ENCODE peak calls at places on chromosomes 1 and 21, in eight cellular contexts. One of them, this sample, is unnamed.

GRCh38 chr1:92910081-92910480 is 51.2 kb downstream of the DIPK1A start:
- DNase-seq in lower lobe of right lung: no peak
- DNase-seq in CD8-positive, alpha-beta T cell: no peak
- DNase-seq in hepatocyte: no peak
- DNase-seq in right lobe of liver: no peak
- DNase-seq in brain microvascular endothelial cell: no peak
- DNase-seq in A549: no peak
- DNase-seq in heart left ventricle: no peak
- DNase-seq in this sample: no peak

GRCh38 chr1:84749427-84749826 is 59.2 kb upstream of the SSX2IP start:
- DNase-seq in lower lobe of right lung: no peak
- DNase-seq in CD8-positive, alpha-beta T cell: no peak
- DNase-seq in hepatocyte: no peak
- DNase-seq in right lobe of liver: no peak
- DNase-seq in brain microvascular endothelial cell: no peak
- DNase-seq in A549: no peak
- DNase-seq in heart left ventricle: no peak
- DNase-seq in this sample: no peak

GRCh38 chr1:90730247-90731022 is 13.3 kb upstream of the BARHL2 start:
- DNase-seq in lower lobe of right lung: no peak
- DNase-seq in CD8-positive, alpha-beta T cell: no peak
- DNase-seq in hepatocyte: no peak
- DNase-seq in right lobe of liver: no peak
- DNase-seq in brain microvascular endothelial cell: no peak
- DNase-seq in A549: no peak
- DNase-seq in heart left ventricle: no peak
- DNase-seq in this sample: no peak

GRCh38 chr1:53448241-53448841 is 10.9 kb upstream of the DMRTB1 start:
- DNase-seq in lower lobe of right lung: no peak
- DNase-seq in CD8-positive, alpha-beta T cell: no peak
- DNase-seq in hepatocyte: no peak
- DNase-seq in right lobe of liver: no peak
- DNase-seq in brain microvascular endothelial cell: no peak
- DNase-seq in A549: no peak
- DNase-seq in heart left ventricle: no peak
- DNase-seq in this sample: no peak

GRCh38 chr1:17875171-17875881 is 120.2 kb downstream of the ACTL8 start:
- DNase-seq in lower lobe of right lung: no peak
- DNase-seq in CD8-positive, alpha-beta T cell: no peak
- DNase-seq in hepatocyte: no peak
- DNase-seq in right lobe of liver: no peak
- DNase-seq in brain microvascular endothelial cell: peak
- DNase-seq in A549: no peak
- DNase-seq in heart left ventricle: no peak
- DNase-seq in this sample: no peak

GRCh38 chr21:42581676-42582371 is 68.2 kb downstream of the SLC37A1 start:
- DNase-seq in lower lobe of right lung: no peak
- DNase-seq in CD8-positive, alpha-beta T cell: no peak
- DNase-seq in hepatocyte: no peak
- DNase-seq in right lobe of liver: peak
- DNase-seq in brain microvascular endothelial cell: no peak
- DNase-seq in A549: no peak
- DNase-seq in heart left ventricle: no peak
- DNase-seq in this sample: no peak

GRCh38 chr1:114345930-114346479 is 165.0 kb downstream of the TRIM33 start:
- DNase-seq in lower lobe of right lung: no peak
- DNase-seq in CD8-positive, alpha-beta T cell: no peak
- DNase-seq in hepatocyte: peak
- DNase-seq in right lobe of liver: peak
- DNase-seq in brain microvascular endothelial cell: no peak
- DNase-seq in A549: peak
- DNase-seq in heart left ventricle: peak
- DNase-seq in this sample: no peak

GRCh38 chr1:52400131-52400530 is 4.1 kb downstream of the ORC1 start:
- DNase-seq in lower lobe of right lung: no peak
- DNase-seq in CD8-positive, alpha-beta T cell: no peak
- DNase-seq in hepatocyte: no peak
- DNase-seq in right lobe of liver: no peak
- DNase-seq in brain microvascular endothelial cell: no peak
- DNase-seq in A549: no peak
- DNase-seq in heart left ventricle: no peak
- DNase-seq in this sample: no peak

GRCh38 chr1:31593770-31594632 is 17.7 kb downstream of the TINAGL1 start:
- DNase-seq in lower lobe of right lung: peak
- DNase-seq in CD8-positive, alpha-beta T cell: peak
- DNase-seq in hepatocyte: peak
- DNase-seq in right lobe of liver: peak
- DNase-seq in brain microvascular endothelial cell: no peak
- DNase-seq in A549: peak
- DNase-seq in heart left ventricle: peak
- DNase-seq in this sample: peak

GRCh38 chr1:162822391-162823200 is 32.1 kb downstream of the HSD17B7 start:
- DNase-seq in lower lobe of right lung: no peak
- DNase-seq in CD8-positive, alpha-beta T cell: no peak
- DNase-seq in hepatocyte: peak
- DNase-seq in right lobe of liver: peak
- DNase-seq in brain microvascular endothelial cell: no peak
- DNase-seq in A549: peak
- DNase-seq in heart left ventricle: peak
- DNase-seq in this sample: no peak

GRCh38 chr1:103779932-103780331 is 30.2 kb downstream of the AMY1C start:
- DNase-seq in lower lobe of right lung: no peak
- DNase-seq in CD8-positive, alpha-beta T cell: no peak
- DNase-seq in hepatocyte: no peak
- DNase-seq in right lobe of liver: no peak
- DNase-seq in brain microvascular endothelial cell: no peak
- DNase-seq in A549: no peak
- DNase-seq in heart left ventricle: no peak
- DNase-seq in this sample: no peak

GRCh38 chr1:205240118-205240517 is 12.4 kb downstream of the TMCC2 start:
- DNase-seq in lower lobe of right lung: no peak
- DNase-seq in CD8-positive, alpha-beta T cell: no peak
- DNase-seq in hepatocyte: no peak
- DNase-seq in right lobe of liver: no peak
- DNase-seq in brain microvascular endothelial cell: no peak
- DNase-seq in A549: no peak
- DNase-seq in heart left ventricle: no peak
- DNase-seq in this sample: no peak

GRCh38 chr21:39451332-39452206 is at the start of gene SH3BGR:
- DNase-seq in lower lobe of right lung: peak
- DNase-seq in CD8-positive, alpha-beta T cell: no peak
- DNase-seq in hepatocyte: no peak
- DNase-seq in right lobe of liver: peak
- DNase-seq in brain microvascular endothelial cell: no peak
- DNase-seq in A549: no peak
- DNase-seq in heart left ventricle: peak
- DNase-seq in this sample: peak
- H3K27ac ChIP-seq in lower lobe of right lung: peak
- H3K27ac ChIP-seq in CD8-positive, alpha-beta T cell: no peak
- H3K27ac ChIP-seq in hepatocyte: no peak
- H3K27ac ChIP-seq in right lobe of liver: no peak
- H3K27ac ChIP-seq in brain microvascular endothelial cell: no peak
- H3K27ac ChIP-seq in A549: no peak
- H3K27ac ChIP-seq in heart left ventricle: peak
- H3K27ac ChIP-seq in this sample: peak

DNA sequence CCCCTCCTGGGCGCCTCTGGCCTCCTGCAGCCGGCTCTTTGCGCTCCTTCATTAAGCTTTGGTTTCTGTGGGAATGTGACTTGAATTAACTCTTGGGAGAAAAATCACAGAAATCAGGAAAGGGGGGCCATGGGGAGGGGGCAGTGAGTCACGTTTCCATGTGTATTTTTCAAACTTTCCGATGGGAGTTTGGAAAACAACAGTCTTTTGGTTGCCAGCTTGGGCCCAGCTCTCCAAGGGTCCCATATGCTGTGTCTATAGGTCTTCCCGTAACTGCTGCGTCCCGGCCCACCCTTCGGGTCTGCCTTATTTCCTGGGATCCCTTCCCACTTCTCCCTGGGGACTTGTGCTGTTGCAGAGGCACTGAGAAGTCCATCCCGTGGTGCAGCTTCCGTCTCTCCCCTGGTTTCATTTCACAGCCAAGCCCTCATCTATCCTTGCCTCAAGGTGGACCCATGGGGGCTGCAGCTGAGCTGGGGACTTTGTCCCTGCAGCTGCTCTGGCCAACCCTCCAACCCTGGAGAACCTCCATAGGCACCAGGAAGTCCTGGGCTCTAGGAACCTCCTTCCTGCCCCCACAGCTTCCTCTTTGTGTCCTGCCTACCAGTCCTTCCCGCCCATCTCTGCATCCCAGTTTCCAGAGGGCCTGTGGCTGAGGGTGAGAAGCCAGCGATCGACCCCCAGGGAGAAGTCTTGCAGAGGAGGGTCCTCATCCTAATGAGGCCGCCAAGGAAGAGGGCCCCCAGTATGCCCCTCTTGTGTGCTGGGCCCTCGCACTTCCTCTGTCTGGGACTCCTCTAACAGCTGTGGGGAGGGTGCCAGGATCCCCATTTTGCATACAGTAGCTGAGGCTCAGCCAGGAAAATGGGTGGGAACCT is 11.6 kb upstream of the LMNA start:
- DNase-seq in lower lobe of right lung: no peak
- DNase-seq in CD8-positive, alpha-beta T cell: no peak
- DNase-seq in hepatocyte: no peak
- DNase-seq in right lobe of liver: no peak
- DNase-seq in brain microvascular endothelial cell: no peak
- DNase-seq in A549: no peak
- DNase-seq in heart left ventricle: no peak
- DNase-seq in this sample: no peak
- H3K4me3 ChIP-seq in lower lobe of right lung: no peak
- H3K4me3 ChIP-seq in CD8-positive, alpha-beta T cell: no peak
- H3K4me3 ChIP-seq in hepatocyte: no peak
- H3K4me3 ChIP-seq in right lobe of liver: no peak
- H3K4me3 ChIP-seq in brain microvascular endothelial cell: no peak
- H3K4me3 ChIP-seq in A549: no peak
- H3K4me3 ChIP-seq in heart left ventricle: no peak
- H3K4me3 ChIP-seq in this sample: no peak

DNA sequence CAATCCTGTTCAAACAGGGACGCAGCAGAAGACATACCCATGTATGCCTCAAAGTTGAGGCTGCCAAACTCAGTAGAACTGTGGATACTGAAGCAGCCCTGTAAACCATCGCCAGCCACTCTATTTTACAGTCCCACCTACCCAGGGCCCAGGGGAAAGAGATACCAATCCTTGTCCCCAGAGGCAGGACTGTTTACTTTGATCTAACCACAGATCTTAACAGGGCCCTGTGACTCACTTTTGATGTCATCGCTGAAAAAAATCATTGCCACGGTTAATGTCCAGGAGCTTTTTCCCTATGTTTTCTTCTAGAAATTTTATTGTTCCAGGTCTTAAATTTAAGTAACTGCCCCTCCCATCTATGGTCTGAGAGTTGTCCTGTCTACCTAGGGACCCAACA is 538.4 kb upstream of the NCAM2 start:
- DNase-seq in lower lobe of right lung: no peak
- DNase-seq in CD8-positive, alpha-beta T cell: no peak
- DNase-seq in hepatocyte: no peak
- DNase-seq in right lobe of liver: no peak
- DNase-seq in brain microvascular endothelial cell: no peak
- DNase-seq in A549: no peak
- DNase-seq in heart left ventricle: no peak
- DNase-seq in this sample: no peak
- H3K27ac ChIP-seq in lower lobe of right lung: no peak
- H3K27ac ChIP-seq in CD8-positive, alpha-beta T cell: no peak
- H3K27ac ChIP-seq in hepatocyte: no peak
- H3K27ac ChIP-seq in right lobe of liver: no peak
- H3K27ac ChIP-seq in brain microvascular endothelial cell: no peak
- H3K27ac ChIP-seq in A549: no peak
- H3K27ac ChIP-seq in heart left ventricle: no peak
- H3K27ac ChIP-seq in this sample: no peak

GRCh38 chr1:65256860-65257719 is 52.3 kb upstream of the DNAJC6 start:
- DNase-seq in lower lobe of right lung: no peak
- DNase-seq in CD8-positive, alpha-beta T cell: no peak
- DNase-seq in hepatocyte: no peak
- DNase-seq in right lobe of liver: no peak
- DNase-seq in brain microvascular endothelial cell: no peak
- DNase-seq in A549: no peak
- DNase-seq in heart left ventricle: no peak
- DNase-seq in this sample: no peak
- H3K4me3 ChIP-seq in lower lobe of right lung: no peak
- H3K4me3 ChIP-seq in CD8-positive, alpha-beta T cell: no peak
- H3K4me3 ChIP-seq in hepatocyte: no peak
- H3K4me3 ChIP-seq in right lobe of liver: no peak
- H3K4me3 ChIP-seq in brain microvascular endothelial cell: no peak
- H3K4me3 ChIP-seq in A549: no peak
- H3K4me3 ChIP-seq in heart left ventricle: no peak
- H3K4me3 ChIP-seq in this sample: no peak

GRCh38 chr1:19009882-19010321 is 53.4 kb upstream of the IFFO2 start:
- DNase-seq in lower lobe of right lung: no peak
- DNase-seq in CD8-positive, alpha-beta T cell: no peak
- DNase-seq in hepatocyte: no peak
- DNase-seq in right lobe of liver: no peak
- DNase-seq in brain microvascular endothelial cell: peak
- DNase-seq in A549: peak
- DNase-seq in heart left ventricle: no peak
- DNase-seq in this sample: peak

GRCh38 chr1:19009126-19009881 is 52.8 kb upstream of the IFFO2 start:
- DNase-seq in lower lobe of right lung: no peak
- DNase-seq in CD8-positive, alpha-beta T cell: no peak
- DNase-seq in hepatocyte: no peak
- DNase-seq in right lobe of liver: no peak
- DNase-seq in brain microvascular endothelial cell: no peak
- DNase-seq in A549: no peak
- DNase-seq in heart left ventricle: no peak
- DNase-seq in this sample: no peak

GRCh38 chr1:19011832-19012231 is 55.4 kb upstream of the IFFO2 start:
- DNase-seq in lower lobe of right lung: no peak
- DNase-seq in CD8-positive, alpha-beta T cell: no peak
- DNase-seq in hepatocyte: no peak
- DNase-seq in right lobe of liver: no peak
- DNase-seq in brain microvascular endothelial cell: no peak
- DNase-seq in A549: no peak
- DNase-seq in heart left ventricle: no peak
- DNase-seq in this sample: no peak

GRCh38 chr1:19010995-19011696 is 54.7 kb upstream of the IFFO2 start:
- DNase-seq in lower lobe of right lung: peak
- DNase-seq in CD8-positive, alpha-beta T cell: no peak
- DNase-seq in hepatocyte: peak
- DNase-seq in right lobe of liver: peak
- DNase-seq in brain microvascular endothelial cell: peak
- DNase-seq in A549: peak
- DNase-seq in heart left ventricle: no peak
- DNase-seq in this sample: peak

GRCh38 chr1:19010503-19010902 is 54.0 kb upstream of the IFFO2 start:
- DNase-seq in lower lobe of right lung: no peak
- DNase-seq in CD8-positive, alpha-beta T cell: no peak
- DNase-seq in hepatocyte: no peak
- DNase-seq in right lobe of liver: peak
- DNase-seq in brain microvascular endothelial cell: no peak
- DNase-seq in A549: no peak
- DNase-seq in heart left ventricle: no peak
- DNase-seq in this sample: no peak
- H3K27ac ChIP-seq in lower lobe of right lung: peak
- H3K27ac ChIP-seq in CD8-positive, alpha-beta T cell: no peak
- H3K27ac ChIP-seq in hepatocyte: peak
- H3K27ac ChIP-seq in right lobe of liver: peak
- H3K27ac ChIP-seq in brain microvascular endothelial cell: peak
- H3K27ac ChIP-seq in A549: peak
- H3K27ac ChIP-seq in heart left ventricle: no peak
- H3K27ac ChIP-seq in this sample: peak

GRCh38 chr1:156146749-156147405 is 6.5 kb upstream of the SEMA4A start:
- DNase-seq in lower lobe of right lung: no peak
- DNase-seq in CD8-positive, alpha-beta T cell: no peak
- DNase-seq in hepatocyte: no peak
- DNase-seq in right lobe of liver: no peak
- DNase-seq in brain microvascular endothelial cell: no peak
- DNase-seq in A549: no peak
- DNase-seq in heart left ventricle: no peak
- DNase-seq in this sample: no peak
- H3K4me3 ChIP-seq in lower lobe of right lung: no peak
- H3K4me3 ChIP-seq in CD8-positive, alpha-beta T cell: no peak
- H3K4me3 ChIP-seq in hepatocyte: no peak
- H3K4me3 ChIP-seq in right lobe of liver: no peak
- H3K4me3 ChIP-seq in brain microvascular endothelial cell: no peak
- H3K4me3 ChIP-seq in A549: no peak
- H3K4me3 ChIP-seq in heart left ventricle: no peak
- H3K4me3 ChIP-seq in this sample: no peak